ENCODE peak calls at places on chromosomes 4 and X, in eight cellular contexts. E is adrenal gland, D is heart left ventricle, K is ovary, H is uterus, N is testis, B is stomach, F is H1. Y is an unnamed sample.

GRCh38 chrX:71871367-71871766 is 39.3 kb upstream of the NHSL2 start:
- DNase-seq in E (no peak), D (no peak), K (no peak), H (no peak), N (no peak), B (peak), F (no peak), Y (no peak)

GRCh38 chr4:3310301-3311094 is 17.7 kb downstream of the RGS12 start:
- DNase-seq in E (peak), D (peak), K (no peak), H (no peak), N (no peak), B (peak), F (no peak), Y (no peak)

GRCh38 chr4:179595671-179596410 is 2153.6 kb upstream of the AGA start:
- DNase-seq in E (no peak), D (no peak), K (no peak), H (no peak), N (no peak), B (no peak), F (no peak), Y (no peak)

GRCh38 chr4:126271266-126271665 is 956.5 kb downstream of the FAT4 start:
- DNase-seq in E (no peak), D (no peak), K (no peak), H (no peak), N (no peak), B (no peak), F (no peak), Y (no peak)

GRCh38 chr4:24070117-24070516 is 180.3 kb upstream of the PPARGC1A start:
- DNase-seq in E (no peak), D (no peak), K (no peak), H (no peak), N (no peak), B (no peak), F (no peak), Y (no peak)

GRCh38 chrX:49978191-49978590 is 55.8 kb downstream of the CLCN5 start:
- DNase-seq in E (no peak), D (no peak), K (no peak), H (no peak), N (no peak), B (no peak), F (no peak), Y (no peak)

GRCh38 chr4:8739357-8739756 is 132.3 kb downstream of the HMX1 start:
- DNase-seq in E (no peak), D (no peak), K (no peak), H (no peak), N (no peak), B (no peak), F (no peak), Y (no peak)

GRCh38 chr4:140755811-140756291 is 334 bp downstream of the TBC1D9 start:
- DNase-seq in E (peak), D (peak), K (peak), H (peak), N (peak), B (peak), F (no peak), Y (no peak)

DNA sequence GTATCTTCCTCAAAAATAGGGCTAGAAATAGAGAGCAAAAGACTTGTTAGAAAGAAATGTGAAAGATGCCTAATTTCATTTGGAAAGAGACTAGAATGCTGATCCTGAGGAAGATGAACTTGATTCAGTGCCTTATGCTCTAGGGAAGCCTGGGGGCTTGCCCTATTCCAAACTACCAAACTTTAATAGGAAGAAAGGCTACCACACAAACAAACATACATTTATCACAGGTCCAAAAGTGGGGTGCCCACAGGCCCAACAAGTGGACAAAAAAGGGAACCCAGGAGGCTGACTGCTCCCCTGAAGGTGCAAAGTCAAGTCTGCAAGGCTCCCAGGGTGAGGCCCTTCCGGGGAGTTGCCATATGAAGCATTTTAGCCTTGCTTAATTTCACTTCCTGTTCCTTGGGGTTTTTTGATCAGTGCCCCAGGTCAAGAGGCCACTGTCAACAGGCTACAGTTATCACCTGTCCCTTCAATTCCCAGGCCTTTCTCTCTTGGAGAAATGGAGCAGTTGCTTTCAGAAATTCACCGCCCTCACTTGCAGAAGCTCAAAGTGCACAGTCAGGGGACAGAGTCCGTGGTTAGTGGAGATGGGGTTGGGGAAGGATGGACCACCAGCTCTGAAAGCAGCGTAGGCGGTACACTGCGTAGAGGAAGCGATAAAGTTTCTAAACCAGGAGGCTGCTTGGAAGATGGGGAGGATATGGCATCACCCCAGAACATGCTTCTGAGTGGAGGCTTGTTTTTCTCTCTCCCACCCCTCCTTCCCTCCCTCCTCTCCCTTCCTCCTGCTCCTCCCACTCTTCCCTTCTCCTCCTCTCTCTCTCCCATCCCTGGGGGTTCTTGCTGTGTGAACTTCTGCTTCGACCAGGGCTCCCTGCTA is 36.4 kb downstream of the TMEM154 start:
- DNase-seq in E (no peak), D (no peak), K (no peak), H (no peak), N (no peak), B (no peak), F (no peak), Y (no peak)
- TF ChIP-seq POLR2A in E (no peak), D (no peak), K (no peak), H (no peak), N (no peak), B (no peak), F (no peak), Y (no peak)

DNA sequence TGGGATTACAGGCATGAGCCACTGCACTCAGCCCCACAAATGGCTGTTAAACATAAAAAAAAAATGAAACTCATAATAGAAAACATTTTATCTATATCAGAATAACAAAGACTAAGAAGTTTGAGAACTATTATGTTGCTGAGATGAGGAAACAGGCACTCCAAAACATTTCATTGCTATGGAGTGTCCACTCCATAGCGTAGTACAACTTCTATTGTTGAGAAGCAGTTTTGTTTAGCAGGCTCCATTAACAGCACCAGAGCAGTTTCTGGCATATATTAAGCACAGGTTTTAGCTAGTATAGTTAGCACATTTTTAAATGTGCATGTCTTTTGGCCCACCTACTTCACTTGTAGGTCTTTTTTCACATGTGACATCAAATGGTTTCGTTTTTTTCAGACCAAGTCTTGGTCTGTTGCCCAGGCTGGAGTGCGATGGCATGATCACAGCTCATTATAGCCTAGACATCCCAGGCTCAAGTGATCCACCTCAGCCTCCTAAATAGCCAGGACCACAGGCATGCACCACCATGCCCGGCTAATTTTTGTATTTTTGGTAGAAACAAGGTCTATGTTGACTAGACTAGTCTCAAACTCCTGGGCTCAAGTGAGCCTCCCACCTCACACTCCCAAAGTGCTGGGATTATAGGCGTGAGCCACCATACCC is 5.8 kb downstream of the HMGB2 start:
- DNase-seq in E (no peak), D (no peak), K (no peak), H (no peak), N (no peak), B (no peak), F (no peak), Y (no peak)
- TF ChIP-seq POLR2A in E (no peak), D (no peak), K (no peak), H (no peak), N (no peak), B (no peak), F (no peak), Y (peak)

DNA sequence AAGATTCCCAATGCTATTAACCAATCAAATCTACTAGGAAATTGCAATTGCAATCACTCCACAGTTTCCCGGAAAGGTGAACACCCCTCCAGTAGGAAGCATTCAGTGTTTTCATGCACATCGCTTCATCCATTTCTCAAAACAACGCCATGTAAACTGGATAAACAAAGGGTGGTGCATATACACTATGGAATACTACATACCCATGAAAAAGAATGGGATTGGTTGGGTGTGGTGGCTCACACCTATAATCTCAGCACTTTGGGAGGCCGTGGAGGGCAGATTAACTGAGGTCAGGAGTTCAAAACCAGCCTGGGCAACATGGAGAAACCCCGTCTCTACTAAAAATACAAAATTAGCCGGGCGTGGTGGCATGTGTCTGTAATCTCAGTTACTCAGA is 29.1 kb downstream of the DHRSX start:
- DNase-seq in E (no peak), D (no peak), K (no peak), H (no peak), N (no peak), B (no peak), F (no peak), Y (no peak)
- TF ChIP-seq POLR2A in E (no peak), D (no peak), K (no peak), H (no peak), N (no peak), B (no peak), F (no peak), Y (no peak)

GRCh38 chr4:77073981-77074865 is 1.6 kb downstream of the CCNI start:
- DNase-seq in E (no peak), D (no peak), K (no peak), H (no peak), N (no peak), B (no peak), F (no peak), Y (peak)

GRCh38 chr4:77073106-77073858 is 2.5 kb downstream of the CCNI start:
- DNase-seq in E (no peak), D (no peak), K (no peak), H (no peak), N (no peak), B (no peak), F (no peak), Y (peak)

GRCh38 chr4:77076889-77077635 is 1.3 kb upstream of the CCNI start:
- DNase-seq in E (no peak), D (no peak), K (no peak), H (no peak), N (no peak), B (no peak), F (no peak), Y (peak)

GRCh38 chr4:77075869-77076801 is at the start of gene CCNI:
- DNase-seq in E (peak), D (peak), K (peak), H (peak), N (peak), B (peak), F (peak), Y (peak)

GRCh38 chr4:77074961-77075855 is 581 bp downstream of the CCNI start:
- DNase-seq in E (peak), D (peak), K (peak), H (peak), N (peak), B (peak), F (peak), Y (peak)
- TF ChIP-seq POLR2A in E (peak), D (no peak), K (peak), H (peak), N (no peak), B (no peak), F (no peak), Y (no peak)

GRCh38 chr4:184382189-184382846 is 92.0 kb downstream of the IRF2 start:
- DNase-seq in E (no peak), D (no peak), K (no peak), H (no peak), N (no peak), B (no peak), F (no peak), Y (no peak)
- TF ChIP-seq POLR2A in E (no peak), D (no peak), K (no peak), H (no peak), N (no peak), B (no peak), F (no peak), Y (no peak)

DNA sequence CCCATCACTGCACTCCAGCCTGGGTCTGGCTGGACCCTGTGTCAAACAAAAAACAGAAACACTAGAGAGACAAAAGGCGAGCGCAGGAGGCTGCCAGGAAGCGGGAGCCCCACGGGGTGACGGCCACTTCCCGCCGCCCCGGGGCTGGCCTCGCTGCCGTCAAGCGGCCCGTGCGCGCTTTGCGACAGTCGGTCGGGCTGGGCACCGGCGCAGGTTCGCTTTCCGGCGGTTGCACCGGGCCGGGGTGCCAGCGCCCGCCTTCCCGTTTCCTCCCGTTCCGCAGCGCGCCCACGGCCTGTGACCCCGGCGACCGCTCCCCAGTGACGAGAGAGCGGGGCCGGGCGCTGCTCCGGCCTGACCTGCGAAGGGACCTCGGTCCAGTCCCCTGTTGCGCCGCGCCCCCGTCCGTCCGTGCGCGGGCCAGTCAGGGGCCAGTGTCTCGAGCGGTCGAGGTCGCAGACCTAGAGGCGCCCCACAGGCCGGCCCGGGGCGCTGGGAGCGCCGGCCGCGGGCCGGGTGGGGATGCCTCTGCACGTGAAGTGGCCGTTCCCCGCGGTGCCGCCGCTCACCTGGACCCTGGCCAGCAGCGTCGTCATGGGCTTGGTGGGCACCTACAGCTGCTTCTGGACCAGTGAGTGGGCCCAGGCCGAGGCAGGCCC is at the start of gene TAFAZZIN:
- DNase-seq in E (peak), D (peak), K (peak), H (peak), N (peak), B (peak), F (no peak), Y (peak)
- TF ChIP-seq POLR2A in E (peak), D (peak), K (peak), H (peak), N (no peak), B (no peak), F (no peak), Y (peak)

GRCh38 chrX:133857648-133858269 is 127.6 kb downstream of the GPC3 start:
- DNase-seq in E (no peak), D (no peak), K (no peak), H (no peak), N (no peak), B (no peak), F (no peak), Y (no peak)
- TF ChIP-seq POLR2A in E (no peak), D (no peak), K (no peak), H (no peak), N (no peak), B (no peak), F (no peak), Y (no peak)

GRCh38 chrX:34656467-34656841 is 631 bp downstream of the TMEM47 start:
- DNase-seq in E (peak), D (peak), K (no peak), H (peak), N (no peak), B (no peak), F (no peak), Y (no peak)

GRCh38 chrX:34655496-34656258 is 1.4 kb downstream of the TMEM47 start:
- DNase-seq in E (no peak), D (no peak), K (no peak), H (no peak), N (no peak), B (no peak), F (no peak), Y (no peak)

GRCh38 chrX:34658316-34658715 is 1.2 kb upstream of the TMEM47 start:
- DNase-seq in E (no peak), D (no peak), K (no peak), H (no peak), N (no peak), B (no peak), F (no peak), Y (no peak)

GRCh38 chrX:34654939-34655338 is 2.1 kb downstream of the TMEM47 start:
- DNase-seq in E (no peak), D (no peak), K (no peak), H (no peak), N (no peak), B (no peak), F (no peak), Y (no peak)

DNA sequence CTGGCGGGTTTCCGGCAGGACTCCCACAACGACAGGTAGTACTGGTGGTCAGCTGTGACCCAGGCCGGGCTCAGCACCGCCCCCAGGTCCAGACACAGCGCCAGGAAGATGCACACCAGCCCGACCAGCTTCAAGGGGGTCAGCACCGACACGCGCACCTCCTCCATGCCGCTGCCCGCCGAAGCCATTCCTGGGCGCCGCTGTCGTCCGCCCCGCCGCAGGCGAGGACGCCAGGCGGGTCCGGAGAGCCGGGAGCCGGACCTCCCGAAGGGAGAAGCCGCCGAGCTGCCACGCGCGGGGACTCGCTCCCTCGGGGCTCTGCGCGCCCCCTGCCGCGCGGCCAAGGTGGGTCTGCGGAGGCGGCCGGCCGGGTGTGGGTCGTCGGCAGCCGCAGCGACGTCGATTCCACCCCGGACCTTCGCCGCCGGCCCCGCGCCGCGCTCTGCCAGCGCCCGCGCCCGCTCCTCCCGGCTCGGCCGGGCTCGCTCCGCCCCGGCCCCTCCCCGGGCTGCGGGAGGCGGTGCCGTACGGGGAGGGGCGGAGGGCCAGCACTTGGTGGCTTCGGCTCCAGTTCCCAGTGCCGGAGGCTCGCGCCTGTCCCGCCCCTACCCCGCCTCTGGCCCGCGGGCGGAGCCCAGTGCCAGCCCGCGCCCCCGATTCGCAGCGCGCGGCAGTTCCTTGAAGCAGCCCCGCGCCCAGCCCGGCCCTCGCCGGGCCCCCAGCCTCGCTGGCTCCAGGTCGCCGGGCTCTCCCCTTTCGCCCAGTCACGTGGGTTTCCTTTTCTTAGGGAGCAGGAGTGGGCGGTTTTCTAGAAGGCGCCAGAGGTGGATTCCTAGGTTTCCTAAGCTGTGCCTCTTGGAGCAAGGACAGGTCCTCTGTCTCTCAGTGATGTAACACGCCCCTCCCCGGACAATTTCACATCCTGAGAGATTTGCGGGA is at the start of gene TMEM47:
- DNase-seq in E (peak), D (peak), K (peak), H (peak), N (peak), B (peak), F (peak), Y (peak)
- TF ChIP-seq POLR2A in E (peak), D (peak), K (peak), H (peak), N (no peak), B (no peak), F (peak), Y (no peak)

GRCh38 chr4:74638001-74638400 is 156.3 kb downstream of the BTC start:
- DNase-seq in E (no peak), D (no peak), K (no peak), H (no peak), N (no peak), B (no peak), F (no peak), Y (no peak)

GRCh38 chr4:74635490-74636123 is 158.7 kb downstream of the BTC start:
- DNase-seq in E (no peak), D (no peak), K (no peak), H (no peak), N (no peak), B (no peak), F (no peak), Y (no peak)

GRCh38 chr4:74635074-74635473 is 159.2 kb downstream of the BTC start:
- DNase-seq in E (no peak), D (no peak), K (no peak), H (no peak), N (no peak), B (no peak), F (no peak), Y (no peak)

GRCh38 chr4:74638689-74639088 is 155.6 kb downstream of the BTC start:
- DNase-seq in E (no peak), D (no peak), K (no peak), H (no peak), N (no peak), B (no peak), F (no peak), Y (no peak)

DNA sequence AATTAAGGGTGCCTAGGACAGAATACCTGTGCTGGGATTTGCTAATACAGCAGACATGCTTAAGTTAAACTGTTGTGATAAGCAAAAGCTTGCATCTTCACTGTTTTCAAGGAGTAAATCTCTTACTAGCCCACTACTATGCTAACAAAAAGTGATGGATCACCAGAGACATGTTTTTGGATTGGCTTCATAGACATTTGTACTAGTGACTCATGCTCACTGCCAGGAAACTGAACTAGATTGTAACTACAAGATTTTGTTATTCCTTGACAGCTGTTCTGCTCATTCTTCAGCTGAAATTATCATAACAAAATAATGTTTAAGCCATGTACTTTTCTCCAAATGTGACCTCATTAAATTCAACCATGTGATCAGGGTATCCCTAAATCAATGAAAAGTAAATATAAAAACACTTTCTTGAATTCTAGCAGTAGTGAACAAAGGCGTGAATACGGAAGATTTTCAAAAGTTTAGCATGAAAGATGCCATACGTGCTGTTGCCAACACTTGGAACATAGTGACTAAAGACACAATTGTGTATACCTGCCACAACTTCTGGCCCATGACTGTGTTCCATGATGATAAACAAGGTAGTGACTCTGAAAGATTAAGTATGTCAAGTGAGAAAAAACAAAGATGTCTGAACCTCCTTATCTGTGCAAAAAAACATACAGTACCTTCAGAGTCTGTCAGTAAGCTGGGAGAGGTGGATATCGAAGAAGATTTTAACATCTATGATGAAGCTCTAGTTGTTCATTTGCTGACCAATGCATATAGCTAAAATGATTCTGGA is 154.0 kb downstream of the BTC start:
- DNase-seq in E (no peak), D (no peak), K (no peak), H (no peak), N (no peak), B (no peak), F (no peak), Y (no peak)
- TF ChIP-seq POLR2A in E (no peak), D (no peak), K (no peak), H (no peak), N (no peak), B (no peak), F (no peak), Y (no peak)

Y was measured in erythroblast.